ENCODE peak calls at places on chromosome 10, in five cellular contexts. A is tibial nerve, K is A549, M is ascending aorta, E is adrenal gland. T is an unnamed sample.
A peak's percentile ranks its signal among the peaks of the same experiment; 100 is the strongest.

GRCh38 chr10:43166879-43167490 is 28.7 kb downstream of the CSGALNACT2 start:
- DNase-seq in A (no peak), E (no peak), M (no peak), K (no peak), T (no peak)

GRCh38 chr10:80985105-80985504 is 447.4 kb downstream of the SH2D4B start:
- DNase-seq in A (no peak), M (no peak), K (no peak), E (no peak), T (no peak)

GRCh38 chr10:22710139-22710745 is 4.1 kb downstream of the PIP4K2A start:
- DNase-seq in M (no peak), E (no peak), K (no peak), A (no peak), T (no peak)

GRCh38 chr10:87818505-87819273 is 663 bp upstream of the ATAD1 start:
- DNase-seq in E (no peak), M (no peak), K (peak; percentile 30), A (no peak), T (no peak)

GRCh38 chr10:70729763-70730357 is 55.3 kb downstream of the TBATA start:
- DNase-seq in M (no peak), E (no peak), A (no peak), K (no peak), T (peak; percentile 11)

GRCh38 chr10:44982114-44982460 is 3.5 kb upstream of the DEPP1 start:
- DNase-seq in A (no peak), M (peak; percentile 83), K (no peak), E (no peak), T (no peak)

GRCh38 chr10:29517352-29517923 is 117.3 kb downstream of the SVIL start:
- DNase-seq in K (peak; percentile 61), E (peak; percentile 64), A (no peak), M (no peak), T (no peak)

GRCh38 chr10:64170791-64171190 is 649.6 kb downstream of the REEP3 start:
- DNase-seq in M (no peak), E (no peak), K (no peak), A (no peak), T (no peak)

GRCh38 chr10:126770809-126771208 is 100.3 kb upstream of the C10orf90 start:
- DNase-seq in E (no peak), M (no peak), A (no peak), K (no peak), T (no peak)

GRCh38 chr10:130686680-130687300 is 550.6 kb downstream of the GLRX3 start:
- DNase-seq in K (no peak), E (peak; percentile 49), A (no peak), M (no peak), T (no peak)

GRCh38 chr10:124698560-124699470 is 45.4 kb downstream of the FAM53B start:
- DNase-seq in K (no peak), M (no peak), E (no peak), A (no peak), T (no peak)
- H3K27ac ChIP-seq in K (no peak overlapping the region), M (no peak overlapping the region), E (no peak overlapping the region), A (peak overlapping the region; percentile 98), T (peak overlapping the region; percentile 99)

GRCh38 chr10:116740971-116741370 is 1.4 kb downstream of the HSPA12A start:
- DNase-seq in K (no peak), A (no peak), M (no peak), E (no peak), T (no peak)

GRCh38 chr10:116743266-116744064 is 1.1 kb upstream of the HSPA12A start:
- DNase-seq in K (no peak), E (no peak), A (no peak), M (peak; percentile 79), T (no peak)

GRCh38 chr10:116742367-116743265 is at the start of gene HSPA12A:
- DNase-seq in K (peak; percentile 78), A (peak; percentile 64), M (no peak), E (peak; percentile 82), T (peak; percentile 75)

GRCh38 chr10:116744163-116744788 is 1.9 kb upstream of the HSPA12A start:
- DNase-seq in K (no peak), A (no peak), E (no peak), M (no peak), T (no peak)

DNA sequence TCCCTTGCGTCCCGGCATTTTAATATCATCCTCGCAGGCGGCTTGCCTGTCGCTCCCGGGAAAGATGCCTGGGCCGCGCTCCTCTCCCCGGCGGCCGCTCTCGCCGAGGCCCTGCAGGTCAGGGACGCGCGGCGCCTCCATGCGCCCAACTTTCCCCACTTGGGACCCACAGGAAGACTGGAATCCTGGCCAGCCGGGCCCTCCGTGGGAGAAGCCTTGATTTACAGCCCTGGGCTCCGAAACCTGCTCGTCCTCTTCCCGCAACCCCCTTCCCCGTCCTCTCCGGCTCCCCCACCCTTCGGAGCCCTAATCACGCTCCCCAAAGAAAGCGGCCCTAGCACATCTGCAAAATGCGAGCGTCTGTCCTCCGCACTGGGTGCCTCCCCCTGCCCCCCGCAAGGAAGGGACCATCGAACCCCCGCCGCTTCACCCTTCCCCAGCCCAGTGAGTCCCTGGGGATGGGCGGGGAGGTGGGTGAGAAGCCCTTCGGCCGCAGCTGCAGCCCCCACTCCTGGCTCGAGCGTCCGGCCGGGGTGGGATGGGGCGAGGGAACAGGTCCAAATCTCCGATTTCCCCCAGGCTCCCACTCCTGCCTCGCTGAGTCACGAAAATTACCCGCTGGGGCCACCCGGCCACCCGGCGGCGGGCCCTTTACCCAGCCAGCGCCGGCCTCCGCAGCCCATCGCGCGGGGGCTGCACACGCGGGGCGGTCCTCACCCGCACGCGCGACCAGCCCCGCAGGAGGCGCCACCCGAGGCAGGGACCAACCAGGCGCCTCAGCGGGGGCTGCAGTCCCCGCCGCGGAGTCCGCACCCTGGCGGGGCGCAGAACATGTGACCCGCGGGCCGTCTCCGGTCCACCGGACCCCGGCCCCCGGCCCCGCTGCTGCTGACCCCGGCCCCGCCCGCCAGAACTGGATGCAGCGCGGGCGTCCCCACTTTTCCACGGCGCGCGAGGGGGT is 695 bp downstream of the HSPA12A start:
- DNase-seq in M (no peak), A (no peak), K (no peak), E (peak; percentile 52), T (peak; percentile 13)
- H3K27ac ChIP-seq in M (peak overlapping the region; percentile 74), A (peak overlapping the region; percentile 89), K (peak overlapping the region; percentile 98), E (no peak overlapping the region), T (peak overlapping the region; percentile 60)

GRCh38 chr10:125085281-125085680 is 75.1 kb downstream of the CTBP2 start:
- DNase-seq in A (no peak), M (no peak), E (no peak), K (no peak), T (no peak)
- H3K27ac ChIP-seq in A (peak overlapping the region; percentile 2), M (peak overlapping the region; percentile 93), E (peak overlapping the region; percentile 51), K (peak overlapping the region; percentile 89), T (no peak overlapping the region)

GRCh38 chr10:132572545-132572937 is 35.0 kb downstream of the INPP5A start:
- DNase-seq in A (no peak), M (no peak), K (peak; percentile 23), E (no peak), T (no peak)
- H3K27ac ChIP-seq in A (no peak overlapping the region), M (peak overlapping the region; percentile 70), K (peak overlapping the region; percentile 59), E (no peak overlapping the region), T (no peak overlapping the region)